ENCODE peak calls at places on chromosomes 12 and 14, in six cellular contexts. I, O, S, D, P and W are unnamed samples.

GRCh38 chr12:121610239-121611149 is 15.8 kb upstream of the ORAI1 start:
- DNase-seq in I (no peak), O (no peak), S (peak; percentile 46), D (no peak), P (no peak), W (peak; percentile 89)

GRCh38 chr14:24838945-24839616 is 205.1 kb upstream of the GZMB start:
- DNase-seq in I (no peak), O (no peak), S (no peak), D (no peak), P (no peak), W (no peak)

GRCh38 chr12:69688496-69689427 is 10.3 kb downstream of the BEST3 start:
- DNase-seq in I (peak; percentile 86), O (peak; percentile 24), S (peak; percentile 17), D (peak; percentile 31), P (peak; percentile 71), W (no peak)

GRCh38 chr14:29810064-29810463 is 117.6 kb downstream of the PRKD1 start:
- DNase-seq in I (no peak), O (no peak), S (no peak), D (no peak), P (no peak), W (no peak)

GRCh38 chr12:132631357-132632065 is 12.9 kb downstream of the P2RX2 start:
- DNase-seq in I (no peak), O (no peak), S (no peak), D (no peak), P (no peak), W (peak; percentile 49)

GRCh38 chr14:95544588-95544987 is 9.7 kb downstream of the GLRX5 start:
- DNase-seq in I (no peak), O (peak; percentile 71), S (no peak), D (no peak), P (no peak), W (no peak)

GRCh38 chr12:96112733-96113132 is 77.3 kb upstream of the LTA4H start:
- DNase-seq in I (no peak), O (no peak), S (no peak), D (peak; percentile 47), P (no peak), W (no peak)

GRCh38 chr12:122830517-122831214 is 4.6 kb upstream of the HIP1R start:
- DNase-seq in I (peak; percentile 63), O (peak; percentile 63), S (no peak), D (no peak), P (no peak), W (peak; percentile 53)

GRCh38 chr12:16323010-16323409 is 24.4 kb upstream of the MGST1 start:
- DNase-seq in I (no peak), O (no peak), S (no peak), D (no peak), P (no peak), W (no peak)

GRCh38 chr12:130613131-130613530 is 103.0 kb downstream of the RIMBP2 start:
- DNase-seq in I (no peak), O (no peak), S (no peak), D (no peak), P (no peak), W (peak; percentile 40)

GRCh38 chr14:59189822-59190368 is 1.4 kb downstream of the DAAM1 start:
- DNase-seq in I (peak; percentile 90), O (peak; percentile 73), S (peak; percentile 79), D (peak; percentile 84), P (peak; percentile 69), W (peak; percentile 95)

GRCh38 chr14:32190713-32191112 is 11.1 kb upstream of the RNU6-7 start:
- DNase-seq in I (no peak), O (no peak), S (no peak), D (no peak), P (no peak), W (no peak)

GRCh38 chr14:104282332-104283196 is 144.2 kb downstream of the KIF26A start:
- DNase-seq in I (no peak), O (no peak), S (peak; percentile 21), D (peak; percentile 18), P (no peak), W (peak; percentile 78)

GRCh38 chr14:33962016-33962415 is 11.1 kb upstream of the EGLN3 start:
- DNase-seq in I (no peak), O (no peak), S (no peak), D (no peak), P (no peak), W (no peak)

GRCh38 chr14:90426663-90427062 is 29.8 kb downstream of the CALM1 start:
- DNase-seq in I (no peak), O (no peak), S (no peak), D (peak; percentile 52), P (no peak), W (peak; percentile 79)

GRCh38 chr14:96895658-96896271 is 98.6 kb downstream of the VRK1 start:
- DNase-seq in I (no peak), O (no peak), S (no peak), D (no peak), P (no peak), W (no peak)

GRCh38 chr12:599756-600155 is 63.5 kb downstream of the NINJ2 start:
- DNase-seq in I (no peak), O (no peak), S (no peak), D (no peak), P (no peak), W (no peak)

GRCh38 chr14:104353921-104354701 is 215.7 kb downstream of the KIF26A start:
- DNase-seq in I (no peak), O (no peak), S (peak; percentile 9), D (peak; percentile 24), P (no peak), W (peak; percentile 61)

GRCh38 chr12:57795354-57795753 is 12.8 kb downstream of the TSFM start:
- DNase-seq in I (no peak), O (no peak), S (no peak), D (no peak), P (no peak), W (no peak)

GRCh38 chr12:72264548-72265175 is 7.5 kb upstream of the TRHDE start:
- DNase-seq in I (no peak), O (peak; percentile 13), S (no peak), D (no peak), P (no peak), W (no peak)

GRCh38 chr12:112987561-112987960 is 9.2 kb downstream of the OAS2 start:
- DNase-seq in I (no peak), O (no peak), S (no peak), D (no peak), P (no peak), W (no peak)

GRCh38 chr14:63438065-63438757 is 105.0 kb downstream of the PPP2R5E start:
- DNase-seq in I (peak; percentile 26), O (peak; percentile 14), S (peak; percentile 56), D (peak; percentile 66), P (no peak), W (peak; percentile 85)

GRCh38 chr14:58467575-58467974 is 40.1 kb downstream of the KIAA0586 start:
- DNase-seq in I (no peak), O (no peak), S (no peak), D (no peak), P (no peak), W (no peak)

GRCh38 chr12:105032703-105033357 is 46.7 kb downstream of the NOPCHAP1 start:
- DNase-seq in I (no peak), O (no peak), S (no peak), D (no peak), P (no peak), W (no peak)

GRCh38 chr12:76587428-76588178 is 28.0 kb upstream of the OSBPL8 start:
- DNase-seq in I (no peak), O (no peak), S (no peak), D (no peak), P (no peak), W (no peak)

GRCh38 chr12:122894173-122895121 is 1.5 kb downstream of the VPS37B start:
- DNase-seq in I (no peak), O (no peak), S (no peak), D (peak; percentile 89), P (no peak), W (no peak)

GRCh38 chr12:4934651-4935050 is 24.9 kb downstream of the KCNA1 start:
- DNase-seq in I (no peak), O (no peak), S (no peak), D (no peak), P (no peak), W (no peak)

GRCh38 chr12:118055865-118056773 is 4.9 kb downstream of the WSB2 start:
- DNase-seq in I (no peak), O (no peak), S (no peak), D (peak; percentile 63), P (no peak), W (no peak)

GRCh38 chr14:22268875-22269274 is 320.1 kb downstream of the DAD1 start:
- DNase-seq in I (no peak), O (no peak), S (no peak), D (no peak), P (no peak), W (no peak)

GRCh38 chr12:2796187-2796663 is 1.5 kb downstream of the FKBP4 start:
- DNase-seq in I (no peak), O (no peak), S (no peak), D (no peak), P (no peak), W (no peak)
- TF ChIP-seq CTCF in I (peak; percentile 27), O (peak; percentile 30), S (no peak), D (no peak), P (peak; percentile 6), W (no peak)

GRCh38 chr12:53720946-53721345 is 6.3 kb downstream of the CALCOCO1 start:
- DNase-seq in I (no peak), O (no peak), S (no peak), D (no peak), P (no peak), W (no peak)
- TF ChIP-seq EP300 in I (no peak), O (no peak), S (no peak), D (no peak), P (no peak), W (no peak)

GRCh38 chr12:64781374-64782029 is 22.3 kb upstream of the GNS start:
- DNase-seq in I (no peak), O (no peak), S (no peak), D (peak; percentile 34), P (no peak), W (no peak)
- TF ChIP-seq POLR2A in I (no peak), O (no peak), S (no peak), D (no peak), P (no peak), W (no peak)

DNA sequence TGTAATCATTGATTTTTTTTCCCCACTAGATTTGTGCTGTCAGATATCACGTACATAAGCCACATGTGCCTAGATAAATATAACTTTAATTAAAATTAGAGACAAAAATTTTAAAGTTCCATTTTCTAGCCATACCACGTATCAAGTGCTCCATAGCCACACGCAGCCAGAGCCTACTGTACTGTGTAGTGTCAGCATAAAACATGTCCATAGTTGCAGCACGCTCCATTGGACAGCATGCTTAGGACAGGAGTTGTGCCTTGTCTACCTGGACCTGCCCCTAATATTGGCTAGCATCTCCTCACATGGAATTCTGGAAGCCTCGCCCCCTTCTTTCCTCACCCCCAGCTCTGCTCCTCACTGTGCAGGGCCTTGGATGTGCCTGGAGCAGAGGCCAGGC is 116.5 kb downstream of the SRGAP1 start:
- DNase-seq in I (no peak), O (no peak), S (no peak), D (no peak), P (no peak), W (no peak)
- TF ChIP-seq CTCF in I (no peak), O (no peak), S (no peak), D (no peak), P (no peak), W (no peak)

GRCh38 chr14:101727611-101728010 is 33.9 kb upstream of the PPP2R5C start:
- DNase-seq in I (no peak), O (no peak), S (no peak), D (no peak), P (no peak), W (no peak)
- TF ChIP-seq EP300 in I (no peak), O (no peak), S (no peak), D (no peak), P (no peak), W (no peak)